ENCODE peak calls at places on chromosomes 4 and X, in four cellular contexts. W is progenitor cell of endocrine pancreas, I is fibroblast of mammary gland, C is A549. S is an unnamed sample.

GRCh38 chr4:105979506-105979905 is 84.2 kb downstream of the NPNT start:
- DNase-seq in W (no peak), I (peak; percentile 62), C (no peak), S (no peak)

GRCh38 chr4:182017038-182017437 is 226.2 kb upstream of the TENM3 start:
- DNase-seq in W (no peak), I (no peak), C (no peak), S (peak; percentile 15)

GRCh38 chrX:155086202-155086840 is 15.0 kb downstream of the BRCC3 start:
- DNase-seq in W (no peak), I (peak; percentile 48), C (peak; percentile 22), S (peak; percentile 38)

GRCh38 chrX:54087661-54088060 is 43.4 kb upstream of the PHF8 start:
- DNase-seq in W (no peak), I (peak; percentile 6), C (no peak), S (peak; percentile 66)

GRCh38 chr4:153564630-153565525 is 98.7 kb downstream of the TMEM131L start:
- DNase-seq in W (no peak), I (peak; percentile 40), C (no peak), S (no peak)

GRCh38 chrX:39163585-39163984 is 362.3 kb downstream of the MID1IP1 start:
- DNase-seq in W (no peak), I (no peak), C (no peak), S (no peak)

GRCh38 chr4:106258145-106259045 is 57.6 kb downstream of the TBCK start:
- DNase-seq in W (no peak), I (peak; percentile 11), C (no peak), S (no peak)

GRCh38 chrX:155966876-155967275 is 30.6 kb upstream of the IL9R start:
- DNase-seq in W (no peak), I (peak; percentile 45), C (peak; percentile 22), S (peak; percentile 26)

GRCh38 chr4:7156273-7157139 is 35.8 kb upstream of the SORCS2 start:
- DNase-seq in W (no peak), I (peak; percentile 27), C (peak; percentile 35), S (peak; percentile 11)

GRCh38 chrX:19176901-19177630 is 54.8 kb upstream of the ADGRG2 start:
- DNase-seq in W (no peak), I (no peak), C (no peak), S (no peak)

GRCh38 chr4:98657531-98658286 is 702 bp downstream of the TSPAN5 start:
- DNase-seq in W (no peak), I (peak; percentile 77), C (peak; percentile 56), S (peak; percentile 69)

GRCh38 chrX:53188763-53189162 is 36.2 kb downstream of the KDM5C start:
- DNase-seq in W (no peak), I (peak; percentile 18), C (no peak), S (no peak)

GRCh38 chr4:28010543-28011235 is 1150.0 kb downstream of the STIM2 start:
- DNase-seq in W (no peak), I (peak; percentile 44), C (no peak), S (peak; percentile 26)

GRCh38 chrX:3550160-3550765 is 163.2 kb downstream of the PRKX start:
- DNase-seq in W (no peak), I (peak; percentile 45), C (peak; percentile 25), S (no peak)

GRCh38 chrX:107684956-107685385 is 56.7 kb downstream of the PRPS1 start:
- DNase-seq in W (no peak), I (peak; percentile 87), C (no peak), S (no peak)

GRCh38 chrX:134840370-134840769 is 150.4 kb upstream of the SMIM10 start:
- DNase-seq in W (no peak), I (no peak), C (no peak), S (no peak)

GRCh38 chr4:156779774-156780173 is 191.8 kb downstream of the PDGFC start:
- DNase-seq in W (no peak), I (peak; percentile 93), C (no peak), S (no peak)

GRCh38 chr4:88195666-88196365 is 37.4 kb upstream of the ABCG2 start:
- DNase-seq in W (no peak), I (no peak), C (no peak), S (no peak)

GRCh38 chrX:115584715-115585114 is 23.7 kb downstream of the PLS3 start:
- DNase-seq in W (no peak), I (peak; percentile 78), C (no peak), S (no peak)

GRCh38 chrX:48520976-48521352 is 644 bp upstream of the EBP start:
- DNase-seq in W (no peak), I (no peak), C (no peak), S (no peak)

GRCh38 chr4:132865458-132865857 is 283.6 kb upstream of the PCDH10 start:
- DNase-seq in W (no peak), I (no peak), C (no peak), S (no peak)
- TF ChIP-seq CTCF in W (no peak), I (no peak), C (no peak), S (no peak)

GRCh38 chr4:926538-926937 is 5.6 kb downstream of the GAK start:
- DNase-seq in W (no peak), I (peak; percentile 24), C (peak; percentile 55), S (peak; percentile 70)
- TF ChIP-seq CTCF in W (peak; percentile 67), I (peak; percentile 43), C (peak; percentile 21), S (peak; percentile 50)

GRCh38 chr4:76240236-76240635 is 11.3 kb upstream of the FAM47E start:
- DNase-seq in W (no peak), I (no peak), C (no peak), S (no peak)
- TF ChIP-seq CTCF in W (no peak), I (no peak), C (no peak), S (no peak)

DNA sequence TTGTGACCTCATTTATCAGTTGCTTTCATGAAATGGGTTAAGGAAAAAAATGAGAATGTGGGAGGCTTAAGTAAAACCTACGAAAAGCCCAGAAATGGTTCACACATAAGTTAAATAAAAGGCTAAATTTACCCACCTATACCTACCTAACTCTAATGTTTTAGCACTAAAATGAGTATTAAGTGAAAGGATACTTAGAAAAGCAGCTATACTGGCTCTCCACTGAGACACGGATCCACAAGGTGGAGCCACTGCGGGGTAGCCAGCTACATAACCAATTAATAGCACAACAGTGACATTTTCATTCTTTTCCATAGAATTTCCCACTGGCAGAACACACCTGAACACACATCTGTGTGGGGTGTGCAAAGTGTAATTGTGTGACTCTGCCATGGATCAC is 101.9 kb downstream of the MAML3 start:
- DNase-seq in W (no peak), I (peak; percentile 58), C (no peak), S (peak; percentile 40)
- TF ChIP-seq CTCF in W (peak; percentile 54), I (peak; percentile 82), C (peak; percentile 46), S (peak; percentile 27)

DNA sequence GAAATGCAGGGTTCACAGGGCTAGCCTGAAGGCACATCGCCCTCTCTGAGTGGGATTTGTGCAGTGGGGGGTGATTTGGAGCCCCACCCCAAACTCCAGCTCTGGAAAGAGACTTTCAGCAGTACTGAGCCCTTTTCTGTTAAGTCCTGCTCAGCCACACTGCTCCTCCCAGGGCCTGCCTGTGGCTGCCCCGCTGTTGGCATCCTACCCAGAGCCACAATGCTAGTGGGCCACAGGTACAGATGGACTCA is 52.7 kb downstream of the CXorf49B start:
- DNase-seq in W (no peak), I (no peak), C (no peak), S (no peak)
- TF ChIP-seq CTCF in W (no peak), I (no peak), C (no peak), S (no peak)

GRCh38 chrX:25175743-25176142 is 160.0 kb upstream of the ARX start:
- DNase-seq in W (no peak), I (no peak), C (no peak), S (no peak)

GRCh38 chrX:25175171-25175570 is 159.4 kb upstream of the ARX start:
- DNase-seq in W (no peak), I (no peak), C (no peak), S (no peak)

GRCh38 chrX:25180242-25180641 is 164.5 kb upstream of the ARX start:
- DNase-seq in W (no peak), I (no peak), C (no peak), S (no peak)

DNA sequence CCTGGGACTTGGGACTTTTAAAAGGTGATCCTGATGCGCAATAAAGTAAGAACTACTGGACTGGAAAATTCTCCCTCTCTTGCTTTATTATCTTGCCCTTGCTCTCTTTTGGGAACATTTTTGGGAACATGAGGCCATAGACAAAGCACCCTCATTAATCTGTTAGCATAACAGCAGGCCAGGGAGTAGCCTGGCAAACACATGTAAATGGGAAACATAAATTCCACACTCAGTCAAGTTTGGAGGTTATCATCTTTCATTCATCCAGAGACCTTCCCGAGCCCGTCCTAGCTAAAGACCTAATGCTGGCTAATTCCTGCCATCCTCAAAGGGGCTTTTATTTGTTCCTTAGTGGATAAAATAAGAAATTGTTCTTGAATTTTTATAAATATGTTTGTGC is 162.8 kb upstream of the ARX start:
- DNase-seq in W (no peak), I (no peak), C (no peak), S (no peak)
- TF ChIP-seq CTCF in W (no peak), I (no peak), C (no peak), S (no peak)

S was measured in glutamatergic neuron.